ENCODE peak calls at places on chromosomes 3 and 15, in four cellular contexts. H is astrocyte, Y is hepatocyte, K is neural progenitor cell. W is an unnamed sample.

GRCh38 chr3:179981646-179982045 is 55.1 kb downstream of the PEX5L start:
- DNase-seq in H (no peak), Y (no peak), K (no peak), W (no peak)

GRCh38 chr15:83372434-83372873 is 74.7 kb upstream of the SH3GL3 start:
- DNase-seq in H (peak; percentile 34), Y (no peak), K (peak; percentile 37), W (no peak)

GRCh38 chr3:100966807-100967206 is 26.4 kb downstream of the ABI3BP start:
- DNase-seq in H (no peak), Y (no peak), K (no peak), W (no peak)

GRCh38 chr3:164155386-164155785 is 922.9 kb downstream of the SI start:
- DNase-seq in H (no peak), Y (no peak), K (no peak), W (no peak)

GRCh38 chr3:111874177-111874820 is 15.2 kb downstream of the PHLDB2 start:
- DNase-seq in H (peak; percentile 80), Y (no peak), K (peak; percentile 55), W (no peak)

GRCh38 chr3:117243657-117244056 is 534.1 kb downstream of the TUSC7 start:
- DNase-seq in H (no peak), Y (no peak), K (no peak), W (no peak)

GRCh38 chr3:192187485-192188051 is 539.8 kb downstream of the FGF12 start:
- DNase-seq in H (peak; percentile 4), Y (no peak), K (peak; percentile 14), W (no peak)

GRCh38 chr3:132283440-132283839 is 33.8 kb upstream of the ACP3 start:
- DNase-seq in H (no peak), Y (peak; percentile 45), K (no peak), W (no peak)

GRCh38 chr3:4757056-4757948 is 221.9 kb upstream of the BHLHE40 start:
- DNase-seq in H (no peak), Y (peak; percentile 44), K (no peak), W (no peak)

GRCh38 chr3:14537590-14538450 is 2.3 kb downstream of the GRIP2 start:
- DNase-seq in H (no peak), Y (no peak), K (no peak), W (peak; percentile 78)
- H3K9me3 ChIP-seq in H (no peaks in the 10 kb centered on the region), Y (no peaks in the 10 kb centered on the region), K (no peaks in the 10 kb centered on the region), W (no peaks in the 10 kb centered on the region)

GRCh38 chr3:195118671-195119070 is 152.3 kb downstream of the XXYLT1 start:
- DNase-seq in H (no peak), Y (no peak), K (no peak), W (peak; percentile 30)
- H3K4me1 ChIP-seq in H (peaks cover 35% of the 10 kb centered on the region), Y (peaks cover 27% of the 10 kb centered on the region), K (peaks cover 15% of the 10 kb centered on the region), W (peaks cover 31% of the 10 kb centered on the region)

DNA sequence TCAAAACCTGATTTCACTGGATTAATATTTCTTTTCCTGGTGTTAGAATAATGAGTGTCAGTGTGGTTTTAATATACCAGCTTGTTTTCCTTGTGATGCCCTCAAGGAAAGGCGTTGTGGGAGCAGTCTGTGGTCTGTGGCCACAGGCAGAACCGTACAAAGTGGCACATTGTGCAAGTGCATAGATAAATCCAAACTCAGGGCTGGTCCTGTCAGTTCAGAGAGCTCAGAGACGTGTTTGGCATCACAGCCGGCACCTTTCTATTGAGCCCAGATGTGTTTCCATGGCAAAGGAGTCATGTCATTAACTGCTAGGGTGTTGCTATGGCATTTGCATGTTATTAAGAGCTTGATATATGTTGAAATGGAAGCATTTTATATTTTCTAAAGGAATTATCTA is 289.9 kb upstream of the RASGRP1 start:
- DNase-seq in H (no peak), Y (no peak), K (no peak), W (no peak)
- H2AFZ ChIP-seq in H (no peak overlapping the region), Y (no peak overlapping the region), K (no peak overlapping the region), W (no peak overlapping the region)

GRCh38 chr3:121269389-121269788 is 276.4 kb downstream of the POLQ start:
- DNase-seq in H (no peak), Y (no peak), K (no peak), W (no peak)
- H3K9me3 ChIP-seq in H (no peaks in the 10 kb centered on the region), Y (no peaks in the 10 kb centered on the region), K (peaks cover 3% of the 10 kb centered on the region), W (no peaks in the 10 kb centered on the region)

GRCh38 chr15:99435761-99436346 is 129.9 kb upstream of the MEF2A start:
- DNase-seq in H (no peak), Y (no peak), K (no peak), W (no peak)
- H3K4me1 ChIP-seq in H (peaks cover 19% of the 10 kb centered on the region), Y (peaks cover 16% of the 10 kb centered on the region), K (peaks cover 32% of the 10 kb centered on the region), W (no peaks in the 10 kb centered on the region)

GRCh38 chr3:107842940-107843339 is 247.9 kb downstream of the CD47 start:
- DNase-seq in H (no peak), Y (no peak), K (no peak), W (no peak)

GRCh38 chr3:107848516-107848915 is 242.3 kb downstream of the CD47 start:
- DNase-seq in H (no peak), Y (no peak), K (no peak), W (no peak)

GRCh38 chr3:107846282-107846852 is 244.5 kb downstream of the CD47 start:
- DNase-seq in H (peak; percentile 27), Y (peak; percentile 86), K (peak; percentile 86), W (peak; percentile 68)

GRCh38 chr3:107847791-107848190 is 243.0 kb downstream of the CD47 start:
- DNase-seq in H (no peak), Y (no peak), K (no peak), W (peak; percentile 67)

DNA sequence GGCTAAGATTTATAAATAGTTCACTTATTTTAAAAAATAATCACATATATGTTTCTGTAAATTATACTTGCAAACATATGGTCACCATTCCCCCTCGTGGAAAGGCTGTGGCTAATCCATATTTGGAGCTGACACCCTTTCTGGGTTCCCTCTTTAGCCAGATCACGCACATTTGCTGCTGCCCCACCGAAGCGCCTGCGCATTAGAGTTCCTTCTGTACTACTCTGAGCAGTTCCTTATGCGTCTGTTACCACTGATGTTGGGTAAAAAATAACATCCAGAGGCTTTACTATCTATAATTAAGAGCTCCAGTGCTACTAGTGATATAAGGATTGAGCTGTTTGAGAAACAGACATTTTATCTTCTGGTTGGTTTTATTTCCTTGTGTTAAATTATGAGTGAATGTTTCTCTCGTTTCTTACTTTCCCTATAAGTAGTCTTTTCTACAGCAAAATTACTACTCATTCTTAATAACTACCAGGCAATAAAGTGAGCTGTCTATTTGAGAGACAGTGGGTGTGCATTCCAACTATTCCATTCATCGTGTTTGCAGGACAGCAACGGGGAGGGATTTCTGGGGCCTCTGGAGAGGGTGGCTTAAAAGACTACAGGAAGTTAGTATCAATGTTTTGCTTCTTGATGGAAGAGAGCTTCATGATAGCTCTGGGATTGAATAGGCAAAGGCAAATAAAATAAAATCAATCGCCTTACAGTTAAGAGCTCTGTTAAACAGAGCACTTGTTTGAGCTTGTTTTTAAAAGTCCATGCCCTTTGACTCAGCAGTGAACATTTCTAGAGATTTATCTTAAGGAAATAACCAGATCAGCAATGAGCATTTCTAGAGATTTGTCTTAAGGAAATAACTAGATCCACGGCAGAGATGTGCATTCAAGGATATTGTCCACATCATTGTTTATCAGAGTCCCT is 245.2 kb downstream of the CD47 start:
- DNase-seq in H (no peak), Y (peak; percentile 16), K (no peak), W (peak; percentile 80)
- H2AFZ ChIP-seq in H (no peak overlapping the region), Y (peak overlapping the region; percentile 38), K (peak overlapping the region; percentile 91), W (peak overlapping the region; percentile 70)

GRCh38 chr15:49560045-49560444 is 60.6 kb downstream of the FAM227B start:
- DNase-seq in H (no peak), Y (no peak), K (no peak), W (no peak)
- H3K9me3 ChIP-seq in H (peaks cover 7% of the 10 kb centered on the region), Y (no peaks in the 10 kb centered on the region), K (peaks cover 2% of the 10 kb centered on the region), W (no peaks in the 10 kb centered on the region)

DNA sequence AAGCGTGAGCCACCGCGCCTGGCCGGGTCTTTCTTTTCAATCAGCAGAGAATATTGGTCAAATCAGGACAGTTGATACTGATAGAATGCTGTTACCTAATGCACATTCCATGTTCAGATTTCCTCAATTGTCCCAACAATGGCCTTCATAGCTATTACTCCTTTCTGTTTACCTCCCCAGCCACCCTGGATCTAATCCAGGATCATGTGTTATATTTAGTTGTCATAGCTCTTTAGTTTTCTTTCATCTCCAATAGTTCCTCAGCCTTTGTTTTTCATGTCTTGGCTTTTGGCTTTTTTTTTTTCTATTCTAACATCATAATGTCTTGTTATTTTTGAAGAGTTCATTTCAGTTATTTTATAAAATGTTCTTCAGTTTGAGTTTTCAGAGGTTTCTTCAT is 14.6 kb downstream of the USP3 start:
- DNase-seq in H (no peak), Y (no peak), K (no peak), W (no peak)
- H3K4me1 ChIP-seq in H (peaks cover 18% of the 10 kb centered on the region), Y (peaks cover 27% of the 10 kb centered on the region), K (peaks cover 21% of the 10 kb centered on the region), W (peaks cover 66% of the 10 kb centered on the region)

W was measured in osteoblast.